ENCODE peak calls at places on chromosomes 16 and 17, in seven cellular contexts. F is IMR-90, W is mesenchymal stem cell, L is H1, V is neuronal stem cell, M is H9, G is trophoblast cell. I is an unnamed sample.
A peak's percentile ranks its signal among the peaks of the same experiment; 100 is the strongest.

GRCh38 chr16:68760671-68761275 is 23.7 kb downstream of the CDH1 start:
- DNase-seq in G (no peak), L (no peak), V (no peak), W (peak; percentile 66), F (peak; percentile 13), M (no peak), I (no peak)

GRCh38 chr17:59790936-59791335 is 83.5 kb downstream of the VMP1 start:
- DNase-seq in L (no peak), G (no peak), W (no peak), M (no peak), V (no peak), F (no peak), I (no peak)

GRCh38 chr16:2008631-2009301 is 855 bp downstream of the ZNF598 start:
- DNase-seq in M (no peak), W (peak; percentile 67), V (no peak), L (no peak), G (no peak), F (peak; percentile 44), I (peak; percentile 40)

GRCh38 chr16:28974007-28974436 is 556 bp upstream of the SPNS1 start:
- DNase-seq in W (peak; percentile 80), V (peak; percentile 59), F (peak; percentile 65), G (peak; percentile 57), L (peak; percentile 15), M (peak; percentile 70), I (peak; percentile 85)

GRCh38 chr17:12078791-12079190 is 58.1 kb downstream of the MAP2K4 start:
- DNase-seq in L (no peak), M (no peak), G (no peak), F (peak; percentile 83), W (peak; percentile 75), V (no peak), I (peak; percentile 18)

GRCh38 chr16:78925071-78925714 is 675.3 kb downstream of the MAF start:
- DNase-seq in G (peak; percentile 18), V (no peak), L (peak; percentile 19), M (peak; percentile 46), F (no peak), W (peak; percentile 11), I (peak; percentile 75)

GRCh38 chr16:86398201-86398600 is 112.1 kb upstream of the FOXF1 start:
- DNase-seq in M (no peak), L (no peak), G (no peak), W (peak; percentile 73), F (peak; percentile 37), V (no peak), I (no peak)

GRCh38 chr17:7471729-7472128 is 7.7 kb downstream of the ZBTB4 start:
- DNase-seq in L (no peak), F (no peak), V (no peak), W (no peak), M (no peak), G (no peak), I (no peak)

GRCh38 chr17:43212641-43213490 is 1.2 kb downstream of the TMEM106A start:
- DNase-seq in W (no peak), F (no peak), G (no peak), L (no peak), M (no peak), V (no peak), I (no peak)

GRCh38 chr16:72554935-72555334 is 383.0 kb upstream of the PMFBP1 start:
- DNase-seq in F (peak; percentile 6), L (no peak), W (peak; percentile 29), M (no peak), G (peak; percentile 81), V (no peak), I (peak; percentile 18)

GRCh38 chr16:24906199-24906808 is 60.5 kb downstream of the SLC5A11 start:
- DNase-seq in V (no peak), G (no peak), W (peak; percentile 22), M (no peak), F (peak; percentile 26), L (no peak), I (no peak)

GRCh38 chr17:17121162-17121561 is 78.9 kb downstream of the MPRIP start:
- DNase-seq in L (no peak), G (no peak), W (no peak), M (no peak), F (no peak), V (no peak), I (no peak)

GRCh38 chr17:8504460-8505207 is 69.0 kb downstream of the NDEL1 start:
- DNase-seq in W (no peak), M (no peak), G (no peak), L (no peak), V (no peak), F (no peak), I (no peak)

GRCh38 chr16:80788016-80788415 is 16.4 kb downstream of the CDYL2 start:
- DNase-seq in V (no peak), L (no peak), F (no peak), G (no peak), M (no peak), W (no peak), I (no peak)

GRCh38 chr16:27286446-27286845 is 17.9 kb upstream of the NSMCE1 start:
- DNase-seq in M (no peak), W (peak; percentile 80), L (no peak), V (no peak), G (no peak), F (peak; percentile 97), I (no peak)

GRCh38 chr16:84694980-84695379 is 4.8 kb upstream of the USP10 start:
- DNase-seq in L (no peak), M (no peak), F (no peak), V (no peak), W (no peak), G (no peak), I (no peak)

GRCh38 chr17:14301761-14302401 is 1.0 kb downstream of the HS3ST3B1 start:
- DNase-seq in L (no peak), M (peak; percentile 52), V (no peak), F (peak; percentile 48), W (peak; percentile 75), G (peak; percentile 8), I (no peak)

GRCh38 chr17:59858167-59858790 is 34.5 kb downstream of the TUBD1 start:
- DNase-seq in L (no peak), M (no peak), G (no peak), F (peak; percentile 23), V (no peak), W (no peak), I (no peak)

GRCh38 chr16:73015612-73016487 is 32.1 kb downstream of the ZFHX3 start:
- DNase-seq in V (no peak), L (no peak), F (no peak), G (peak; percentile 84), M (no peak), W (no peak), I (no peak)

GRCh38 chr17:30344283-30345088 is 10.6 kb upstream of the TMIGD1 start:
- DNase-seq in F (peak; percentile 59), G (no peak), M (no peak), V (no peak), L (no peak), W (peak; percentile 29), I (no peak)

GRCh38 chr17:49998836-49999511 is 4.0 kb upstream of the DLX3 start:
- DNase-seq in F (no peak), M (peak; percentile 35), W (no peak), G (no peak), V (no peak), L (no peak), I (no peak)
- H3K79me1 ChIP-seq in F (no peaks in the 10 kb centered on the region), M (no peaks in the 10 kb centered on the region), W (no peaks in the 10 kb centered on the region), G (peaks cover 13% of the 10 kb centered on the region), V (no peaks in the 10 kb centered on the region), L (no peaks in the 10 kb centered on the region), I (no peaks in the 10 kb centered on the region)

DNA sequence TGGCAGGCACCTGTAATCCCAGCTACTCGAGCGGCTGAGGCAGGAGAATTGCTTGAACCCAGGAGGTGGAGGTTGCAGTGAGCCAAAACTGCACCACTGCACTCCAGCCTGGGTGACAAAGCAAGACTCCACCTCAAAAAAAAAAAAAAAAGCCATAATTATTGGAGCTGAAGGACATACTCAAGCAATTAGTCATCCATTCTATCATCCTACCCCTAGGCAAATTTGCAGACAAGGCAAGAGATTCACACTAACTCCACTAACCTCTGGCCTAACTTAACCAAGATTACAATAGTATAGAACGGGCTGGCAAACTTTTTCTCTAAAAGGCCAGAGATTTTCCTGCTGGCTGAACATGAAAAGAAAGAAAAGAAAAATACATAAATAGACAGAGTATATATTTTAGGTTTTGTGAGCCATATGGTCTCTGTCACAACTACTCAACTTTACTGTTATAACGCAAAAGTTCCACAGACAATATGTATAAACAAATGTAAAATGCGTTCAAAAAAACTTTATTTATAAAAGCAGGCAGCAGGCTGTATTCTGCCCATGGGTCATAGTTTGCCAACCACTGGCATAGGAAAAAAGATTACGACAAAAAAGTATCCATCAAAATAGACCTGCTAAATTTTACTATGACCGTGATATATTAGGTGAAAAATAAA is 29.7 kb downstream of the BRIP1 start:
- DNase-seq in L (no peak), V (no peak), F (peak; percentile 76), W (peak; percentile 66), M (no peak), G (peak; percentile 31), I (peak; percentile 86)
- H3K27ac ChIP-seq in L (no peak overlapping the region), V (no peak overlapping the region), F (no peak overlapping the region), W (no peak overlapping the region), M (no peak overlapping the region), G (no peak overlapping the region), I (no peak overlapping the region)

DNA sequence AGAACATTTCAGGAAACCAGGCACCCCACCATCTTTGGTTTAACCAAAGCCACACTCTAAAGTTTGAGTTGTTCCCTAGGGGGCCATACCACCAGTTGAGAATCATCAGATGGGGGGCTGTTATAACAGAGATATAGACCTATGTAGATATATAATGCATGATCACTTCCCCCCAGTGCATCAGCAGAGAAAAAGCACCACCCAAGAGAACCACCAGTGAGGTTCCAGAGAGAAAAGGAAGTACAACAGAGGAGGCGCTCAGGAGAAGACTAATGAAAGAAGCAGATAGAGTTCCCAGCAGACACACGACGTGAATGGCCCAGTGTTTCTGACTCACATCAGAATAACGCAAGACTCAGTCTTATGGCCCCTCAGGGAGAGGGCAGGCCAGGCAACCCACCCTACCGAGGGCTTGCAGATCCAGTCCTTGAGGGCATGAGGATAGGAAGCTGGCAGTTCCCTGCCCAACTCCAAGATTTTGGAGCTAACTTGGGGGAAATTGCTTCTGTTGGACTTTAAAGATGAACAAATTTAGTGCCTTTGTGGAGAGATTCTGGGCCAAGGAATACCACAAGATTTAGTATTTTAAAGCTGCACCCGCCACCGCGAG is 53.3 kb downstream of the AIPL1 start:
- DNase-seq in W (peak; percentile 3), L (no peak), F (no peak), V (no peak), M (no peak), G (no peak), I (no peak)
- H3K79me1 ChIP-seq in W (no peaks in the 10 kb centered on the region), L (no peaks in the 10 kb centered on the region), F (no peaks in the 10 kb centered on the region), V (no peaks in the 10 kb centered on the region), M (no peaks in the 10 kb centered on the region), G (no peaks in the 10 kb centered on the region), I (no peaks in the 10 kb centered on the region)

DNA sequence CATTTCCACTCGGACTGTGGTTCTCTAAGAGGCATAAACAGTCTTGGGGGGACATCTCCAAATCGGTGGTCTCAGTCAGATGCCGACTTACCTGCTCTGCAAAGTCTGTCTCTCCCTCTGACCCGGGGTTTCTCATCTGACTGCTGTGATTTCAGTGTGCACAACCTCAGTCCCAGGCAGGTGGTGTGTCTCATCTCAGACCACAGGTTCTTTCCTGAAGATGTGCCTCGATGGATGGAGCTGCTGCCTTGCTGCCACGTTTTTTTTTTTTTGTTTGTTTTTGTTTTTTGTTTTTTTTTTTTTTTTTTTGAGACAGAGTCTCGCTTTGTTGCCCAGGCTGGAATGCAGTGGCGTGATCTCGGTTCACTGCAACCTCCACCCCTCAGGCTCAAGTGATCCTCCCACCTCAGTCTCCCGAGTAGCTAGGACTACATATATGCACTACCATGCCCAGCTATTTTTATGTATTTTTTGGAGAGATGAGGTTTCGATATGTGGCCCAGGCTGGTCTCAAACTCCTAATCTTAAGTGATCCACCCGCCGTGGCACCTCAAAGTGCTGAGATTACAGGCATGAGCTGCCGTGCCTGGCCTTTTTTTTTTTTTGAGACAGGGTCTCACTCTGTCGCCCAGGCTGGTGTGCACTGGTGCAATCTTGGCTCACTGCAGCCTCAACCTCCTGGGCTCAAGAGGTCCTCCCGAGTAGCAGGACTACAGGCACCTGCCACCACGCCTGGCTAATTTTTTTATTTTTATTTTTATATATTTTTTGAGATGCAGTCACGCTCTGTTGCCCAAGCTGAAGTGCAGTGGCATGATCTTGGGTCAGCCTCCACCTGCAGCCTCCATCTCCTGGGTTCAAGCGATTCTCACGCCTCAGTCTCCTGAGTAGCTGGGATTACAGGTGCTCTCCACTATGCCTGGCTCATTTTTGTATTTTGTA is 15.4 kb downstream of the SPIRE2 start:
- DNase-seq in F (no peak), W (no peak), G (no peak), L (no peak), V (no peak), M (no peak), I (no peak)
- H3K27ac ChIP-seq in F (no peak overlapping the region), W (peak overlapping the region; percentile 60), G (peak overlapping the region; percentile 37), L (no peak overlapping the region), V (no peak overlapping the region), M (no peak overlapping the region), I (no peak overlapping the region)